ENCODE peak calls at places on chromosome 20, in ten cellular contexts. P is hepatocyte, Y is fibroblast of lung, U is mucosa of descending colon, J is spleen, Z is GM10248, I is fibroblast of villous mesenchyme, B is lower leg skin, Q is WTC11, O is nephron progenitor cell. G is an unnamed sample.

GRCh38 chr20:37394543-37395410 is 48.8 kb downstream of the SRC start:
- DNase-seq in U (no peak), J (peak; percentile 15), Q (no peak), O (peak; percentile 46), P (no peak), Z (no peak), Y (no peak), I (no peak), B (no peak), G (no peak)

GRCh38 chr20:34896086-34896551 is 19.7 kb downstream of the ACSS2 start:
- DNase-seq in Z (no peak), U (no peak), Q (no peak), B (no peak), J (no peak), Y (peak; percentile 53), O (no peak), P (no peak), I (peak; percentile 77), G (no peak)

GRCh38 chr20:63414720-63415417 is 53.7 kb upstream of the CHRNA4 start:
- DNase-seq in O (no peak), Q (no peak), I (no peak), B (no peak), P (no peak), U (no peak), Z (no peak), Y (no peak), J (no peak), G (no peak)

GRCh38 chr20:49161428-49162152 is 26.5 kb downstream of the STAU1 start:
- DNase-seq in U (no peak), Z (no peak), B (no peak), Y (no peak), P (peak; percentile 20), J (no peak), I (no peak), O (no peak), Q (no peak), G (no peak)

GRCh38 chr20:51889466-51889865 is 87.1 kb upstream of the SALL4 start:
- DNase-seq in B (no peak), I (no peak), P (no peak), Z (no peak), J (no peak), Y (no peak), O (no peak), Q (no peak), U (no peak), G (no peak)

GRCh38 chr20:58883243-58883691 is 30.8 kb downstream of the GNAS start:
- DNase-seq in Q (no peak), Y (peak; percentile 71), P (no peak), B (peak; percentile 42), U (no peak), J (no peak), Z (no peak), O (no peak), I (no peak), G (no peak)

GRCh38 chr20:37932074-37932473 is 29.1 kb downstream of the VSTM2L start:
- DNase-seq in Z (no peak), I (no peak), Q (no peak), O (no peak), J (no peak), B (no peak), P (no peak), U (no peak), Y (no peak), G (no peak)

GRCh38 chr20:50295762-50296449 is 105.3 kb downstream of the CEBPB start:
- DNase-seq in Z (no peak), I (no peak), B (no peak), Y (no peak), O (no peak), P (no peak), J (peak; percentile 69), U (peak; percentile 33), Q (no peak), G (no peak)

GRCh38 chr20:4156411-4156810 is 141.1 kb upstream of the RNF24 start:
- DNase-seq in Z (no peak), I (no peak), P (no peak), O (no peak), Y (no peak), B (no peak), J (peak; percentile 29), Q (no peak), U (peak; percentile 70), G (no peak)

GRCh38 chr20:44547419-44547818 is 25.5 kb upstream of the SERINC3 start:
- DNase-seq in B (no peak), O (no peak), Q (no peak), Z (no peak), Y (no peak), J (no peak), P (no peak), U (no peak), I (no peak), G (no peak)

GRCh38 chr20:23136893-23137745 is 51.0 kb upstream of the CD93 start:
- DNase-seq in Y (peak; percentile 39), Q (no peak), U (no peak), O (no peak), J (no peak), P (no peak), B (no peak), Z (no peak), I (no peak), G (no peak)
- TF ChIP-seq CTCF in Y (no peak), Q (no peak), U (no peak), O (no peak), J (no peak), P (no peak), B (no peak), Z (no peak), I (no peak), G (no peak)

DNA sequence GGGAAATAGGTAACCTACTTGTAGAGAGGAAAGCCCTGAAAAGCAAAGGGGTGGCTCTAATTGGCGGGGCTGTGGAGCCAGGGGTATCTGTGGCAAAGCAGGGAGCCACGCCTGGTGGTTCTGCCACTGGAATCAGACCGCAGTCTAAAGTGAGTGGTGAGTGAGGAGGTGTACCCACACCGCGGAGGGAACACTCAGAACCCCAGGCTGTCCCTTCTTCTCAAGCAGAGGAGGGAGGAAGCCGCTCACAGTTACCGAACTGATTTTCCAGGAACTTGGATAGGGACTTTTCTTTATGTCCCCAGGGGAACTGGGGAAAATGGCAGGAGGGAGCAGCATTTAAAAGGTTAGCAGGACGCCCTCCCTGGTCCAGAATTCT is 287.2 kb downstream of the TAF4 start:
- DNase-seq in U (no peak), I (no peak), B (no peak), O (no peak), J (peak; percentile 40), Z (no peak), Q (no peak), P (no peak), Y (no peak), G (no peak)
- TF ChIP-seq CTCF in U (no peak), I (no peak), B (no peak), O (no peak), J (no peak), Z (no peak), Q (no peak), P (no peak), Y (no peak), G (no peak)

DNA sequence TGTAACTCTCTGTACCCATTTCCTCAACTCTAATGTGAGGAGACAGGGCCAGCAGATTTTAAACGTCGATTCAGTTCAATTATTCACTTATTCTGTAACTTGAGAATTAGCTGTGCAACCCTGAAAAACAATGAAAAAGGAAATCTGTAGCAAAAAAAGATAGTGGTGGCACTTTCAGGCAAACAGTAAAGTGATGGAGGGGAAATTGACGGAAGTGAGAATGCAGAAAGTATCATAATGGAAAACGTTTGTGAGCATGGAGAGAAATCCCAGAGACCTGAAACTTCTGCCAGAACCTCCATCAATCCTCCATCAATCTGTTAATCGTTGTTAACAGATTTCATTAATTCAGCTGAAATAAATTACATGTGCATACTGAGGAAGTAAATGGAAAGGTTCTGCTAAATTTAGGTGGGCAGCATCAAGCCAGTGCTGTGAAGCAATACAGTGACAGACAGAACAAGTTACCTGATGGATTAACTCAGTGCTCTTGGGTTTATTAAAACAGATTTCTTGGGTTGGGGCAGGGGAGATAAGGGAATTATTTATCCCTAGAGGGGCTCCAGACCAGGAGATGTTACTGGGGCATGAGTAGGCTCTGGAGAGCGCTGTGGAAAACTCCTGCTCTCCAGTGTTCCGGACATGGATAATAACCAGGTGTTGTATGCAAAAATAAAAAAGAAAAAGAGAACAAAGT is 17.5 kb downstream of the KIZ start:
- DNase-seq in P (no peak), I (no peak), Z (no peak), Y (no peak), J (no peak), Q (no peak), O (no peak), U (no peak), B (no peak), G (no peak)
- TF ChIP-seq CTCF in P (no peak), I (no peak), Z (no peak), Y (no peak), J (no peak), Q (no peak), O (no peak), U (no peak), B (no peak), G (no peak)

GRCh38 chr20:35942243-35942642 is 12.1 kb downstream of the SCAND1 start:
- DNase-seq in J (no peak), I (no peak), Y (no peak), Q (no peak), B (no peak), O (no peak), P (no peak), U (no peak), Z (no peak), G (no peak)

GRCh38 chr20:35947907-35948306 is 6.4 kb downstream of the SCAND1 start:
- DNase-seq in Q (no peak), O (no peak), U (no peak), Y (no peak), J (no peak), P (no peak), Z (no peak), I (no peak), B (peak; percentile 26), G (no peak)

GRCh38 chr20:35944189-35944588 is 10.1 kb downstream of the SCAND1 start:
- DNase-seq in Y (no peak), Z (no peak), P (no peak), I (no peak), J (no peak), B (peak; percentile 61), O (no peak), U (no peak), Q (no peak), G (no peak)

GRCh38 chr20:35950093-35950492 is 4.2 kb downstream of the SCAND1 start:
- DNase-seq in O (no peak), Y (no peak), P (no peak), Z (no peak), J (no peak), I (no peak), Q (no peak), B (no peak), U (no peak), G (no peak)

DNA sequence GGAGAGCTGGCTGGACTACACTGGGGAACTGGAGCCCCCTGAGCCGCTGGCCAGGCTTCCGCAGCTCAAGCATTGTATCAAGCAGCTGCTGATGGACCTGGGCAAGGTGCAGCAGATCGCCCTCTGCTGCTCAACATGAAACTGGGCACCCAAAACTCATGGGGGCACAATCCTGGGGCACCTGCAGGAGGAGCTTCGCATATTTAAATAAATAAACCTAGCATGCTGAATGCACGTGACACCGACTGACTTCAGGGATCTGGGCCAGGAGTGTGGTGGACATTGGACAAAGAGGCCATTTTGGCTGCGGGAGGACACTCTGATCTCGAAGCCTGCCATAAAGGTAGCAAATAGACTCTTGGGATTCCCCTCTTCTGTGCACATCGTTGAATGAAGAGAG is 6.8 kb downstream of the SCAND1 start:
- DNase-seq in Y (peak; percentile 17), B (peak; percentile 76), Z (no peak), J (no peak), P (peak; percentile 13), I (peak; percentile 13), O (peak; percentile 8), Q (peak; percentile 67), U (no peak), G (no peak)
- TF ChIP-seq CTCF in Y (no peak), B (no peak), Z (peak; percentile 39), J (peak; percentile 9), P (peak; percentile 25), I (peak; percentile 41), O (no peak), Q (peak; percentile 32), U (no peak), G (peak; percentile 44)